ENCODE peak calls at places on chromosome 12, in eight cellular contexts. Y is pancreas, X is HCT116, I is adrenal gland, J is right lobe of liver, R is left ventricle myocardium inferior, H is uterus, V is NT2/D1. K is an unnamed sample.

GRCh38 chr12:130041983-130042812 is 120.1 kb upstream of the FZD10 start:
- DNase-seq in Y (peak; percentile 62), X (no peak), I (peak; percentile 48), J (peak; percentile 68), R (no peak), H (no peak), V (peak; percentile 39), K (no peak)

GRCh38 chr12:102883204-102883799 is 33.7 kb downstream of the PAH start:
- DNase-seq in Y (peak; percentile 71), X (peak; percentile 10), I (peak; percentile 62), J (peak; percentile 67), R (peak; percentile 24), H (peak; percentile 56), V (peak; percentile 32), K (no peak)

GRCh38 chr12:62516932-62517331 is 50.3 kb downstream of the MON2 start:
- DNase-seq in Y (no peak), X (no peak), I (no peak), J (no peak), R (no peak), H (no peak), V (no peak), K (no peak)

GRCh38 chr12:38332814-38333213 is 16.2 kb downstream of the ALG10B start:
- DNase-seq in Y (no peak), X (no peak), I (no peak), J (no peak), R (no peak), H (no peak), V (no peak), K (no peak)

GRCh38 chr12:100356646-100357223 is at the start of gene SLC17A8:
- DNase-seq in Y (peak; percentile 14), X (no peak), I (no peak), J (no peak), R (no peak), H (no peak), V (no peak), K (no peak)

GRCh38 chr12:69428351-69429048 is 41.7 kb upstream of the FRS2 start:
- DNase-seq in Y (no peak), X (no peak), I (no peak), J (no peak), R (no peak), H (no peak), V (no peak), K (no peak)

GRCh38 chr12:31204995-31205582 is 120.9 kb downstream of the SINHCAF start:
- DNase-seq in Y (no peak), X (no peak), I (no peak), J (no peak), R (no peak), H (no peak), V (no peak), K (no peak)

GRCh38 chr12:88328056-88328455 is 185.9 kb downstream of the TMTC3 start:
- DNase-seq in Y (no peak), X (no peak), I (no peak), J (no peak), R (no peak), H (no peak), V (no peak), K (no peak)

GRCh38 chr12:50740307-50740706 is 23.6 kb upstream of the ATF1 start:
- DNase-seq in Y (no peak), X (no peak), I (no peak), J (no peak), R (no peak), H (no peak), V (no peak), K (no peak)

GRCh38 chr12:27957366-27957765 is 15.2 kb downstream of the PTHLH start:
- DNase-seq in Y (no peak), X (no peak), I (no peak), J (no peak), R (no peak), H (no peak), V (no peak), K (no peak)

GRCh38 chr12:65609359-65609771 is 214.9 kb upstream of the HMGA2 start:
- DNase-seq in Y (no peak), X (peak; percentile 48), I (no peak), J (no peak), R (no peak), H (no peak), V (no peak), K (no peak)

GRCh38 chr12:128968668-128969067 is 115.4 kb downstream of the GLT1D1 start:
- DNase-seq in Y (no peak), X (no peak), I (no peak), J (no peak), R (no peak), H (no peak), V (no peak), K (no peak)

GRCh38 chr12:84738481-84738972 is 174.1 kb downstream of the SLC6A15 start:
- DNase-seq in Y (no peak), X (no peak), I (no peak), J (no peak), R (no peak), H (no peak), V (no peak), K (no peak)

GRCh38 chr12:113149361-113150150 is at the start of gene CFAP73:
- DNase-seq in Y (peak; percentile 77), X (peak; percentile 62), I (no peak), J (no peak), R (peak; percentile 59), H (no peak), V (peak; percentile 91), K (no peak)

GRCh38 chr12:54227376-54227775 is 38.6 kb upstream of the SMUG1 start:
- DNase-seq in Y (no peak), X (no peak), I (no peak), J (no peak), R (no peak), H (no peak), V (no peak), K (no peak)

GRCh38 chr12:57725851-57726150 is 12.7 kb downstream of the AGAP2 start:
- DNase-seq in Y (no peak), X (no peak), I (no peak), J (no peak), R (no peak), H (no peak), V (no peak), K (no peak)

GRCh38 chr12:57726151-57726883 is 12.2 kb downstream of the AGAP2 start:
- DNase-seq in Y (peak; percentile 89), X (peak; percentile 72), I (peak; percentile 85), J (peak; percentile 57), R (peak; percentile 73), H (peak; percentile 82), V (peak; percentile 85), K (no peak)

GRCh38 chr12:57724936-57725740 is 13.4 kb downstream of the AGAP2 start:
- DNase-seq in Y (no peak), X (no peak), I (no peak), J (no peak), R (no peak), H (no peak), V (no peak), K (no peak)

GRCh38 chr12:57727758-57728395 is 10.7 kb downstream of the AGAP2 start:
- DNase-seq in Y (no peak), X (no peak), I (no peak), J (peak; percentile 55), R (no peak), H (no peak), V (no peak), K (no peak)

DNA sequence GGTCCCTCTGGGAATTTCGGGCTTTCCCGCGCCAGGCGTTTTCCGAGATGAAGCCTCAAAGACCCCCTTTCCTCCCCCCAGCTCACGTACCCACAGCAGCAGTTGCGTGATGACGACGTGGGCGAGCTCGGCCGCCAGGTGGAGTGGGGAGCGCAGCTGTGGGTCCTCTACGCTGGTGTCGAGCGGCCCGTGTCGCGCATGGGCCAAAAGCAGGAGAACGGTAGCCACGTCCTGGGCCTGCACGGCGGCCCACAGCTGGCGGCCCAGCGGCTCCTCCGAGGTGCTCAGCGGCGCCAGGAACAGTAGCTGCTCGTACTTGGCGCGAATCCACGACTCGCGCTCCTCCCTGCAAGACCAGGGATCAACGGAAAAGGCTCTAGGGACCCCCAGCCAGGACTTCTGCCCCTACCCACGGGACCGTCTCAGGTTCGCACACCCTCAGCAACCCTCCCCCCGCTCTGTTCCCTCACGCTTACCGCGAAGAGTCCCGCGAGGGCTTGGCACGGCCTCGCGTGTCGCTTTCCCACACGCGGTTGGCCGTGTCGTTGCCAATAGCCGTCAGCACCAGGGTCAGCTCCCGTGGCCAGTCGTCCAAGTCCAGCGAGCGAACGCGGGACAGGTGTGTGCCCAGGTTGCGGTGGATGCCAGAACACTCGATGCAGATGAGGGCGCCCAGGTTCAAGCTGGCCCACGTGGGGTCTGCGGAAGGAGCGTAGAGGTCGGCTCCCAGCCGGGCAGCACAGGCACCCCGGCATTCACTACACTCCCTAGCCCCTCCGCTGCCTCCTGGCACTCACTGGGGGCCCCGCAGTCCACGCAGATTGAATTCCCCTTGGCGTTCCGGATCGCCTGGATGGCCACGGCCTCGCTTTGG is 11.4 kb downstream of the AGAP2 start:
- DNase-seq in Y (peak; percentile 75), X (no peak), I (peak; percentile 41), J (peak; percentile 64), R (peak; percentile 59), H (no peak), V (no peak), K (no peak)
- H3K4me3 ChIP-seq in Y (peak overlapping the region; percentile 47), X (peak overlapping the region; percentile 85), I (peak overlapping the region; percentile 40), J (peak overlapping the region; percentile 36), R (peak overlapping the region; percentile 78), H (peak overlapping the region; percentile 59), V (peak overlapping the region; percentile 79), K (no peak overlapping the region)

GRCh38 chr12:132602578-132603239 is 7.7 kb downstream of the LRCOL1 start:
- DNase-seq in Y (no peak), X (no peak), I (no peak), J (no peak), R (no peak), H (no peak), V (no peak), K (no peak)
- H3K27me3 ChIP-seq in Y (peaks cover 6% of the 10 kb centered on the region), X (no peaks in the 10 kb centered on the region), I (peaks cover 37% of the 10 kb centered on the region), J (no peaks in the 10 kb centered on the region), R (peaks cover 80% of the 10 kb centered on the region), H (no peaks in the 10 kb centered on the region), V (peaks cover 79% of the 10 kb centered on the region), K (no peaks in the 10 kb centered on the region)

GRCh38 chr12:19444097-19444496 is 4.8 kb downstream of the AEBP2 start:
- DNase-seq in Y (no peak), X (no peak), I (no peak), J (no peak), R (no peak), H (no peak), V (no peak), K (no peak)
- H3K4me3 ChIP-seq in Y (no peak overlapping the region), X (no peak overlapping the region), I (no peak overlapping the region), J (no peak overlapping the region), R (no peak overlapping the region), H (no peak overlapping the region), V (no peak overlapping the region), K (no peak overlapping the region)

GRCh38 chr12:57630891-57631433 is 2.0 kb downstream of the B4GALNT1 start:
- DNase-seq in Y (no peak), X (no peak), I (no peak), J (no peak), R (no peak), H (no peak), V (no peak), K (no peak)

GRCh38 chr12:57632369-57632897 is 568 bp downstream of the B4GALNT1 start:
- DNase-seq in Y (no peak), X (no peak), I (no peak), J (no peak), R (no peak), H (no peak), V (no peak), K (peak; percentile 17)

GRCh38 chr12:57632898-57633825 is at the start of gene B4GALNT1:
- DNase-seq in Y (peak; percentile 60), X (peak; percentile 46), I (peak; percentile 44), J (peak; percentile 70), R (peak; percentile 64), H (peak; percentile 63), V (peak; percentile 74), K (peak; percentile 44)

GRCh38 chr12:57629897-57630471 is 3.0 kb downstream of the B4GALNT1 start:
- DNase-seq in Y (no peak), X (no peak), I (no peak), J (no peak), R (no peak), H (no peak), V (no peak), K (no peak)

GRCh38 chr12:57631566-57632368 is 1.2 kb downstream of the B4GALNT1 start:
- DNase-seq in Y (no peak), X (no peak), I (no peak), J (no peak), R (no peak), H (no peak), V (no peak), K (no peak)
- H3K27me3 ChIP-seq in Y (peaks cover 2% of the 10 kb centered on the region), X (no peaks in the 10 kb centered on the region), I (peaks cover 45% of the 10 kb centered on the region), J (peaks cover 10% of the 10 kb centered on the region), R (peaks cover 75% of the 10 kb centered on the region), H (peaks cover 8% of the 10 kb centered on the region), V (peaks cover 38% of the 10 kb centered on the region), K (peaks cover 27% of the 10 kb centered on the region)

K was measured in CD8-positive, alpha-beta memory T cell.